ENCODE peak calls at places on chromosomes 3 and 15, in nine cellular contexts. One of them, this sample, is unnamed.

GRCh38 chr3:17742092-17742836 is at the start of gene TBC1D5:
- DNase-seq in pancreas: peak; percentile 82
- DNase-seq in left lung: peak; percentile 97
- DNase-seq in PC-9: peak; percentile 97
- DNase-seq in GM23338: peak; percentile 95
- DNase-seq in brain microvascular endothelial cell: peak; percentile 45
- DNase-seq in endothelial cell: peak; percentile 94
- DNase-seq in nephron progenitor cell: peak; percentile 91
- DNase-seq in lower lobe of right lung: peak; percentile 98
- DNase-seq in this sample: no peak

GRCh38 chr3:15805756-15806266 is 8.0 kb upstream of the ANKRD28 start:
- DNase-seq in GM23338: no peak
- DNase-seq in pancreas: no peak
- DNase-seq in PC-9: no peak
- DNase-seq in endothelial cell: no peak
- DNase-seq in lower lobe of right lung: no peak
- DNase-seq in nephron progenitor cell: no peak
- DNase-seq in left lung: no peak
- DNase-seq in brain microvascular endothelial cell: peak; percentile 52
- DNase-seq in this sample: peak; percentile 91

GRCh38 chr15:40999190-40999589 is 45.9 kb downstream of the CHAC1 start:
- DNase-seq in nephron progenitor cell: no peak
- DNase-seq in GM23338: no peak
- DNase-seq in lower lobe of right lung: no peak
- DNase-seq in PC-9: no peak
- DNase-seq in endothelial cell: no peak
- DNase-seq in pancreas: no peak
- DNase-seq in left lung: no peak
- DNase-seq in brain microvascular endothelial cell: no peak
- DNase-seq in this sample: peak; percentile 99

GRCh38 chr3:62295571-62295970 is 77.8 kb downstream of the FEZF2 start:
- DNase-seq in endothelial cell: no peak
- DNase-seq in pancreas: no peak
- DNase-seq in lower lobe of right lung: no peak
- DNase-seq in GM23338: no peak
- DNase-seq in PC-9: no peak
- DNase-seq in left lung: no peak
- DNase-seq in nephron progenitor cell: no peak
- DNase-seq in brain microvascular endothelial cell: no peak
- DNase-seq in this sample: no peak

GRCh38 chr3:52004158-52004787 is 8.6 kb upstream of the RPL29 start:
- DNase-seq in PC-9: no peak
- DNase-seq in brain microvascular endothelial cell: no peak
- DNase-seq in pancreas: no peak
- DNase-seq in endothelial cell: peak; percentile 55
- DNase-seq in lower lobe of right lung: no peak
- DNase-seq in nephron progenitor cell: peak; percentile 76
- DNase-seq in left lung: no peak
- DNase-seq in GM23338: peak; percentile 81
- DNase-seq in this sample: peak; percentile 17

GRCh38 chr15:41989573-41990242 is 17.4 kb upstream of the EHD4 start:
- DNase-seq in endothelial cell: peak; percentile 99
- DNase-seq in pancreas: peak; percentile 98
- DNase-seq in brain microvascular endothelial cell: peak; percentile 75
- DNase-seq in PC-9: peak; percentile 85
- DNase-seq in left lung: peak; percentile 83
- DNase-seq in lower lobe of right lung: peak; percentile 87
- DNase-seq in nephron progenitor cell: peak; percentile 97
- DNase-seq in GM23338: peak; percentile 87
- DNase-seq in this sample: peak; percentile 52

GRCh38 chr15:72345280-72345679 is 25.3 kb upstream of the CELF6 start:
- DNase-seq in nephron progenitor cell: no peak
- DNase-seq in brain microvascular endothelial cell: no peak
- DNase-seq in PC-9: no peak
- DNase-seq in left lung: peak; percentile 56
- DNase-seq in endothelial cell: no peak
- DNase-seq in GM23338: no peak
- DNase-seq in pancreas: no peak
- DNase-seq in lower lobe of right lung: no peak
- DNase-seq in this sample: no peak

GRCh38 chr3:13705051-13705450 is 156.1 kb downstream of the FBLN2 start:
- DNase-seq in brain microvascular endothelial cell: no peak
- DNase-seq in endothelial cell: no peak
- DNase-seq in lower lobe of right lung: no peak
- DNase-seq in left lung: peak; percentile 4
- DNase-seq in PC-9: no peak
- DNase-seq in pancreas: peak; percentile 4
- DNase-seq in GM23338: no peak
- DNase-seq in nephron progenitor cell: no peak
- DNase-seq in this sample: no peak

GRCh38 chr3:154931484-154931883 is 148.6 kb upstream of the MME start:
- DNase-seq in endothelial cell: no peak
- DNase-seq in left lung: no peak
- DNase-seq in GM23338: no peak
- DNase-seq in pancreas: no peak
- DNase-seq in PC-9: no peak
- DNase-seq in nephron progenitor cell: no peak
- DNase-seq in brain microvascular endothelial cell: no peak
- DNase-seq in lower lobe of right lung: no peak
- DNase-seq in this sample: peak; percentile 49

GRCh38 chr3:52124766-52125165 is 29.5 kb downstream of the POC1A start:
- DNase-seq in lower lobe of right lung: peak; percentile 34
- DNase-seq in left lung: no peak
- DNase-seq in GM23338: no peak
- DNase-seq in brain microvascular endothelial cell: no peak
- DNase-seq in pancreas: no peak
- DNase-seq in endothelial cell: no peak
- DNase-seq in PC-9: no peak
- DNase-seq in nephron progenitor cell: no peak
- DNase-seq in this sample: no peak

GRCh38 chr3:116741462-116741861 is 31.9 kb downstream of the TUSC7 start:
- DNase-seq in nephron progenitor cell: no peak
- DNase-seq in endothelial cell: no peak
- DNase-seq in pancreas: no peak
- DNase-seq in lower lobe of right lung: no peak
- DNase-seq in left lung: no peak
- DNase-seq in PC-9: no peak
- DNase-seq in brain microvascular endothelial cell: no peak
- DNase-seq in GM23338: peak; percentile 11
- DNase-seq in this sample: no peak

GRCh38 chr15:63857459-63857856 is 23.7 kb upstream of the HERC1 start:
- DNase-seq in brain microvascular endothelial cell: no peak
- DNase-seq in nephron progenitor cell: no peak
- DNase-seq in pancreas: no peak
- DNase-seq in endothelial cell: no peak
- DNase-seq in left lung: no peak
- DNase-seq in PC-9: no peak
- DNase-seq in GM23338: no peak
- DNase-seq in lower lobe of right lung: no peak
- DNase-seq in this sample: no peak

GRCh38 chr15:90886291-90886614 is 1.9 kb downstream of the FES start:
- DNase-seq in brain microvascular endothelial cell: no peak
- DNase-seq in GM23338: no peak
- DNase-seq in nephron progenitor cell: no peak
- DNase-seq in pancreas: no peak
- DNase-seq in PC-9: no peak
- DNase-seq in endothelial cell: no peak
- DNase-seq in lower lobe of right lung: no peak
- DNase-seq in left lung: no peak
- DNase-seq in this sample: no peak

DNA sequence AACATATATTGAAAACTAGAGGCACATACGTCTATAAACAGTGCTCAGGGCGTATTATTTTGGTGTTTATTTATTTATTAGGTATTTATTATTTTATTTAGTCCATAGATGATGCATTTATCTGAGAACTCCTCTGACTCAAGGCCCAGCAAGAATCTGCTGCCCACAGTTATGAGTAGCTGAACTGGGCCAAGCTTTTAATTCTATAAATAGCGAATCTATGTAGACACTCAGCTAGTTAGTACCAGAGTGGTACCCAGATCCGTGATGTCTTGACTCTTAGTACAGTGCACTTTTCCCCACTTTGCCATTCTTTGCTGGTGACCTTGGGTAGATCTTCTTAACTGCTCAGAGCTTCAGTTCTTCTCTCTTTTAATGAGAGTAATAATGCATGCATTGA is 370.4 kb upstream of the TPRG1 start:
- DNase-seq in PC-9: no peak
- DNase-seq in lower lobe of right lung: no peak
- DNase-seq in left lung: no peak
- DNase-seq in GM23338: no peak
- DNase-seq in endothelial cell: no peak
- DNase-seq in nephron progenitor cell: no peak
- DNase-seq in brain microvascular endothelial cell: no peak
- DNase-seq in pancreas: no peak
- DNase-seq in this sample: no peak
- TF ChIP-seq CTCF in PC-9: no peak
- TF ChIP-seq CTCF in lower lobe of right lung: no peak
- TF ChIP-seq CTCF in left lung: no peak
- TF ChIP-seq CTCF in GM23338: no peak
- TF ChIP-seq CTCF in endothelial cell: no peak
- TF ChIP-seq CTCF in nephron progenitor cell: no peak
- TF ChIP-seq CTCF in brain microvascular endothelial cell: no peak
- TF ChIP-seq CTCF in pancreas: no peak
- TF ChIP-seq CTCF in this sample: no peak

DNA sequence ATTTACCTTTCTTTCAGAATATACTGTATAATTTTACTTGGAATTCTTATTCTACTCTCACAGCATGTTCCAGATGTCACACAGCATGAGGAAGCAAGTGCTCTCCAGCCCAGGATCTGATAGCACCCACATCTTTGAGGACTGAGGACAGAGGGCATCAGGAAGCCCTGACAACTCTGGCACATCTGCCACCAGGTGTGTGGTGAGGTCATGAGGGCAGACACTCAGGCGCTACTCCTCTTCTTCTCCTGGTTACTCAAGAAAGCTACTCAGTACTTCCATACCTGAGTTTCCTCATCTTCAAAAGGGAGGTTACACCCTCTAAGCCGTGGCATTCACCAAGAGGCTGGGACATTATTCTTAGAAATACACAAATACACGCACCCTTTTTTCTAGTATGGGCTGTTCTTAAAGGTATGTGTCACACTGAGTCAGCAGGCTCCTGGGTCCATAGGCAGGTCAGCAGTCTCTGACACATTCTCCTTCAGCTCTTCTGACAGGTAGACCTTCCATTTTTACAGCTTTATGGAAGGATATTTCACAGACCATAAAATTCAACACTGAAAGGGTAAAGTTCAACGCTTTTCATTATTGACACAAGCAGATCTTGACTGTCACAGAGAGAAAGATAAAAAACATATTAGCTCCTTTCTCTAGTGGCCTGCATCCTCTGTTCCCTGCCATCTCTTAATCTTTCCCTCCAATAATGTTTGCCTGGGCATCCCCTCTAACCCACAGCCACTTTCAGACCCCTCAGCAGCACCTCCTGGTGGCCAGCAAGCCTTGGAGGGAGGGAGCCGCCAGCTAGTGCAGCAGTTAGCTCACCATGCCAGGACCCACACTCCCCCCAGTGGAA is 103.2 kb upstream of the TJP1 start:
- DNase-seq in left lung: peak; percentile 49
- DNase-seq in PC-9: peak; percentile 66
- DNase-seq in endothelial cell: peak; percentile 94
- DNase-seq in brain microvascular endothelial cell: peak; percentile 86
- DNase-seq in GM23338: peak; percentile 93
- DNase-seq in lower lobe of right lung: peak; percentile 51
- DNase-seq in nephron progenitor cell: peak; percentile 80
- DNase-seq in pancreas: peak; percentile 70
- DNase-seq in this sample: peak; percentile 96
- TF ChIP-seq CTCF in left lung: peak; percentile 72
- TF ChIP-seq CTCF in PC-9: peak; percentile 73
- TF ChIP-seq CTCF in endothelial cell: peak; percentile 76
- TF ChIP-seq CTCF in brain microvascular endothelial cell: peak; percentile 100
- TF ChIP-seq CTCF in GM23338: peak; percentile 100
- TF ChIP-seq CTCF in lower lobe of right lung: peak; percentile 73
- TF ChIP-seq CTCF in nephron progenitor cell: peak; percentile 77
- TF ChIP-seq CTCF in pancreas: peak; percentile 41
- TF ChIP-seq CTCF in this sample: peak; percentile 45

GRCh38 chr3:183825380-183826161 is at the start of gene MAP6D1:
- DNase-seq in brain microvascular endothelial cell: peak; percentile 26
- DNase-seq in pancreas: peak; percentile 77
- DNase-seq in PC-9: peak; percentile 72
- DNase-seq in nephron progenitor cell: peak; percentile 84
- DNase-seq in endothelial cell: peak; percentile 52
- DNase-seq in GM23338: peak; percentile 91
- DNase-seq in left lung: no peak
- DNase-seq in lower lobe of right lung: no peak
- DNase-seq in this sample: peak; percentile 19

GRCh38 chr3:183824761-183825379 is 507 bp downstream of the MAP6D1 start:
- DNase-seq in pancreas: peak; percentile 73
- DNase-seq in brain microvascular endothelial cell: no peak
- DNase-seq in nephron progenitor cell: peak; percentile 48
- DNase-seq in lower lobe of right lung: no peak
- DNase-seq in left lung: no peak
- DNase-seq in PC-9: peak; percentile 36
- DNase-seq in endothelial cell: no peak
- DNase-seq in GM23338: peak; percentile 59
- DNase-seq in this sample: no peak

GRCh38 chr3:183826448-183826847 is 1.1 kb upstream of the MAP6D1 start:
- DNase-seq in left lung: no peak
- DNase-seq in lower lobe of right lung: no peak
- DNase-seq in nephron progenitor cell: no peak
- DNase-seq in endothelial cell: no peak
- DNase-seq in PC-9: no peak
- DNase-seq in pancreas: peak; percentile 74
- DNase-seq in brain microvascular endothelial cell: no peak
- DNase-seq in GM23338: no peak
- DNase-seq in this sample: peak; percentile 48

GRCh38 chr3:183822631-183823030 is 2.7 kb downstream of the MAP6D1 start:
- DNase-seq in GM23338: peak; percentile 68
- DNase-seq in left lung: no peak
- DNase-seq in pancreas: no peak
- DNase-seq in endothelial cell: no peak
- DNase-seq in PC-9: no peak
- DNase-seq in brain microvascular endothelial cell: no peak
- DNase-seq in lower lobe of right lung: no peak
- DNase-seq in nephron progenitor cell: peak; percentile 31
- DNase-seq in this sample: no peak

DNA sequence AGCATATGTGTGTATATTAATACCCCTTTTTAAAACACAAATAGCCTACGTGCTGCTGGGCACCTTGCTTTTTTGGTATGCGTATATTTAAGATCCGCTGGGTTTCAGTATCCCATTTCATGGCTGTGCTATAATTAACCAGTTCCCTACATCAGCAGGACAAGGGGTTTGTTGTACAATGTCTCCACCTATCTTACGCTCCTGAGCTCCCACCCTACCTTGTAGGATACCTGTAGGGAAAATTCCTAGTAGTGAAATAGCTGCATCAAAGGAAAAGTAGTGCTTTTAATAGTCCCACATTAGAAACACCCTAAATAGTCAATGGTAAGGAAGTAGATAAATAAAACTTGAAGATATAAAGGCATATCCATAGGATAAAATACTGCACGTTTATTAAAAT is 1.4 kb downstream of the MAP6D1 start:
- DNase-seq in left lung: no peak
- DNase-seq in nephron progenitor cell: no peak
- DNase-seq in endothelial cell: no peak
- DNase-seq in pancreas: no peak
- DNase-seq in lower lobe of right lung: no peak
- DNase-seq in brain microvascular endothelial cell: no peak
- DNase-seq in GM23338: peak; percentile 39
- DNase-seq in PC-9: no peak
- DNase-seq in this sample: no peak
- TF ChIP-seq CTCF in left lung: no peak
- TF ChIP-seq CTCF in nephron progenitor cell: no peak
- TF ChIP-seq CTCF in endothelial cell: no peak
- TF ChIP-seq CTCF in pancreas: no peak
- TF ChIP-seq CTCF in lower lobe of right lung: no peak
- TF ChIP-seq CTCF in brain microvascular endothelial cell: no peak
- TF ChIP-seq CTCF in GM23338: peak; percentile 36
- TF ChIP-seq CTCF in PC-9: no peak
- TF ChIP-seq CTCF in this sample: no peak

GRCh38 chr3:147049901-147050300 is 356.4 kb downstream of the ZIC4 start:
- DNase-seq in nephron progenitor cell: no peak
- DNase-seq in left lung: no peak
- DNase-seq in endothelial cell: no peak
- DNase-seq in GM23338: no peak
- DNase-seq in pancreas: no peak
- DNase-seq in brain microvascular endothelial cell: no peak
- DNase-seq in PC-9: no peak
- DNase-seq in lower lobe of right lung: no peak
- DNase-seq in this sample: no peak
- TF ChIP-seq CTCF in nephron progenitor cell: no peak
- TF ChIP-seq CTCF in left lung: no peak
- TF ChIP-seq CTCF in endothelial cell: no peak
- TF ChIP-seq CTCF in GM23338: no peak
- TF ChIP-seq CTCF in pancreas: no peak
- TF ChIP-seq CTCF in brain microvascular endothelial cell: no peak
- TF ChIP-seq CTCF in PC-9: no peak
- TF ChIP-seq CTCF in lower lobe of right lung: no peak
- TF ChIP-seq CTCF in this sample: no peak